ENCODE peak calls at places on chromosomes 12 and 14, in nine cellular contexts. X is NCI-H446, N is HT-29, P is NCI-H187, W is T-helper 22 cell, G is NCI-H774, C is AG09309, Y is kidney glomerular epithelial cell, O is NCI-H460. H is an unnamed sample.

GRCh38 chr14:90785474-90785873 is 30.8 kb downstream of the TTC7B start:
- DNase-seq in G (no peak), P (no peak), X (peak; percentile 51), W (no peak), N (peak; percentile 33), Y (no peak), O (no peak), C (no peak), H (no peak)

GRCh38 chr12:4506870-4507269 is 31.8 kb upstream of the RAD51AP1 start:
- DNase-seq in Y (peak; percentile 4), G (no peak), C (peak; percentile 43), W (no peak), N (no peak), X (no peak), O (no peak), P (no peak), H (peak; percentile 13)

GRCh38 chr12:27967551-27968054 is 4.9 kb downstream of the PTHLH start:
- DNase-seq in P (no peak), Y (peak; percentile 31), W (no peak), C (no peak), N (no peak), X (peak; percentile 75), O (no peak), G (no peak), H (no peak)

GRCh38 chr12:84738481-84738972 is 174.1 kb downstream of the SLC6A15 start:
- DNase-seq in Y (no peak), G (no peak), P (no peak), W (no peak), O (no peak), N (no peak), C (peak; percentile 92), X (peak; percentile 29), H (no peak)

GRCh38 chr12:96208346-96208745 is 14.2 kb downstream of the ELK3 start:
- DNase-seq in C (peak; percentile 58), O (no peak), Y (peak; percentile 24), W (no peak), X (no peak), G (no peak), P (no peak), N (no peak), H (no peak)

GRCh38 chr14:91035855-91036254 is 24.6 kb downstream of the RPS6KA5 start:
- DNase-seq in C (no peak), G (no peak), X (no peak), P (no peak), O (no peak), W (no peak), Y (no peak), N (no peak), H (no peak)

GRCh38 chr12:132141976-132142678 is 2.0 kb downstream of the DDX51 start:
- DNase-seq in P (no peak), X (no peak), C (no peak), Y (no peak), W (no peak), O (no peak), G (no peak), N (no peak), H (no peak)

GRCh38 chr12:106302401-106303201 is at the start of gene TCP11L2:
- DNase-seq in W (peak; percentile 85), Y (peak; percentile 35), X (peak; percentile 81), O (peak; percentile 69), N (peak; percentile 83), C (no peak), P (peak; percentile 83), G (peak; percentile 88), H (peak; percentile 83)

GRCh38 chr12:116933512-116934246 is 22.9 kb downstream of the FBXW8 start:
- DNase-seq in C (no peak), X (peak; percentile 17), P (no peak), O (no peak), Y (no peak), N (no peak), W (no peak), G (no peak), H (no peak)

GRCh38 chr14:79576434-79576833 is 634.9 kb downstream of the DIO2 start:
- DNase-seq in Y (no peak), O (no peak), X (peak; percentile 85), C (no peak), P (no peak), G (no peak), W (no peak), N (no peak), H (no peak)

GRCh38 chr12:94460594-94460959 is 910 bp upstream of the CEP83 start:
- DNase-seq in G (no peak), W (no peak), P (no peak), N (no peak), X (no peak), O (no peak), C (no peak), Y (no peak), H (peak; percentile 42)

GRCh38 chr12:116353958-116354357 is 76.5 kb upstream of the MED13L start:
- DNase-seq in N (no peak), C (no peak), P (no peak), O (no peak), Y (no peak), X (no peak), G (no peak), W (no peak), H (no peak)

GRCh38 chr12:20211537-20211936 is 156.8 kb upstream of the PDE3A start:
- DNase-seq in N (no peak), Y (no peak), G (no peak), C (no peak), X (no peak), W (no peak), P (no peak), O (no peak), H (no peak)

GRCh38 chr12:116263844-116264243 is 13.6 kb downstream of the MED13L start:
- DNase-seq in W (no peak), Y (no peak), N (no peak), C (no peak), P (no peak), X (peak; percentile 80), O (no peak), G (no peak), H (no peak)